ENCODE peak calls at places on chromosomes 11 and 22, in six cellular contexts. E, L, I, Z, H and W are unnamed samples.

GRCh38 chr22:38153821-38154562 is 27.6 kb downstream of the PLA2G6 start:
- DNase-seq in E (no peak), L (no peak), I (no peak), Z (no peak), H (no peak), W (no peak)

GRCh38 chr11:86369668-86370067 is 5.0 kb upstream of the CCDC81 start:
- DNase-seq in E (no peak), L (no peak), I (no peak), Z (no peak), H (no peak), W (no peak)

GRCh38 chr22:28034145-28034759 is 115.2 kb upstream of the PITPNB start:
- DNase-seq in E (no peak), L (no peak), I (no peak), Z (no peak), H (no peak), W (no peak)

GRCh38 chr22:39135092-39135896 is 17.2 kb downstream of the CBX7 start:
- DNase-seq in E (no peak), L (no peak), I (no peak), Z (peak; percentile 32), H (peak; percentile 42), W (no peak)

GRCh38 chr22:50314455-50315288 is 7.2 kb upstream of the PLXNB2 start:
- DNase-seq in E (peak; percentile 92), L (no peak), I (peak; percentile 54), Z (no peak), H (no peak), W (no peak)

GRCh38 chr11:74004694-74005615 is 3.9 kb downstream of the UCP3 start:
- DNase-seq in E (peak; percentile 16), L (no peak), I (peak; percentile 53), Z (no peak), H (no peak), W (no peak)

GRCh38 chr11:130573767-130574166 is 125.3 kb downstream of the ADAMTS15 start:
- DNase-seq in E (no peak), L (no peak), I (no peak), Z (no peak), H (no peak), W (no peak)

GRCh38 chr11:59943996-59944395 is 5.8 kb downstream of the OOSP1 start:
- DNase-seq in E (no peak), L (no peak), I (no peak), Z (no peak), H (no peak), W (no peak)

GRCh38 chr11:116224154-116224888 is 548.5 kb downstream of the BUD13 start:
- DNase-seq in E (peak; percentile 42), L (peak; percentile 5), I (peak; percentile 58), Z (peak; percentile 40), H (peak; percentile 43), W (peak; percentile 47)

GRCh38 chr11:131672191-131672590 is 301.8 kb downstream of the NTM start:
- DNase-seq in E (no peak), L (no peak), I (no peak), Z (no peak), H (no peak), W (no peak)

GRCh38 chr11:16124390-16124789 is 232.0 kb downstream of the SOX6 start:
- DNase-seq in E (no peak), L (no peak), I (no peak), Z (no peak), H (no peak), W (no peak)

GRCh38 chr11:105870521-105871113 is 151.4 kb downstream of the MSANTD4 start:
- DNase-seq in E (no peak), L (no peak), I (no peak), Z (no peak), H (no peak), W (no peak)

GRCh38 chr11:70928854-70929598 is 323.4 kb downstream of the SHANK2 start:
- DNase-seq in E (no peak), L (no peak), I (no peak), Z (no peak), H (no peak), W (no peak)

GRCh38 chr11:102428696-102429095 is 23.9 kb downstream of the TMEM123 start:
- DNase-seq in E (no peak), L (no peak), I (no peak), Z (no peak), H (no peak), W (no peak)

GRCh38 chr11:108115495-108116140 is 5.7 kb upstream of the ACAT1 start:
- DNase-seq in E (no peak), L (peak; percentile 75), I (peak; percentile 91), Z (peak; percentile 88), H (peak; percentile 91), W (no peak)

GRCh38 chr11:20158597-20159257 is 1.5 kb downstream of the DBX1 start:
- DNase-seq in E (no peak), L (no peak), I (peak; percentile 41), Z (peak; percentile 55), H (peak; percentile 76), W (no peak)

GRCh38 chr22:25747245-25747944 is 5.4 kb downstream of the MYO18B start:
- DNase-seq in E (no peak), L (peak; percentile 81), I (peak; percentile 74), Z (peak; percentile 97), H (peak; percentile 91), W (no peak)

GRCh38 chr11:73173755-73174494 is 31.8 kb upstream of the FCHSD2 start:
- DNase-seq in E (no peak), L (no peak), I (peak; percentile 56), Z (no peak), H (no peak), W (no peak)

GRCh38 chr11:80595011-80595410 is 1154.2 kb upstream of the TENM4 start:
- DNase-seq in E (no peak), L (no peak), I (no peak), Z (peak; percentile 79), H (peak; percentile 75), W (no peak)

GRCh38 chr11:9850224-9850895 is 186.5 kb downstream of the SWAP70 start:
- DNase-seq in E (no peak), L (no peak), I (no peak), Z (no peak), H (peak; percentile 45), W (no peak)

GRCh38 chr22:39583066-39583667 is 12.6 kb downstream of the CACNA1I start:
- DNase-seq in E (no peak), L (no peak), I (no peak), Z (no peak), H (no peak), W (no peak)

GRCh38 chr22:49951986-49952896 is 8.3 kb upstream of the PIM3 start:
- DNase-seq in E (no peak), L (no peak), I (no peak), Z (peak; percentile 75), H (peak; percentile 89), W (no peak)

GRCh38 chr11:77448269-77448668 is 25.6 kb downstream of the PAK1 start:
- DNase-seq in E (no peak), L (no peak), I (no peak), Z (no peak), H (no peak), W (no peak)

GRCh38 chr22:32794449-32795213 is 6.9 kb upstream of the TIMP3 start:
- DNase-seq in E (no peak), L (no peak), I (no peak), Z (no peak), H (no peak), W (no peak)
- TF ChIP-seq CTCF in E (peak; percentile 10), L (no peak), I (no peak), Z (peak; percentile 41), H (no peak), W (no peak)

GRCh38 chr11:35609656-35610055 is 8.6 kb upstream of the FJX1 start:
- DNase-seq in E (no peak), L (no peak), I (no peak), Z (no peak), H (no peak), W (no peak)

GRCh38 chr11:35602979-35603378 is 15.3 kb upstream of the FJX1 start:
- DNase-seq in E (no peak), L (no peak), I (no peak), Z (no peak), H (no peak), W (no peak)

GRCh38 chr11:35608502-35608901 is 9.8 kb upstream of the FJX1 start:
- DNase-seq in E (no peak), L (no peak), I (no peak), Z (no peak), H (no peak), W (no peak)

GRCh38 chr11:35602160-35602793 is 16.0 kb upstream of the FJX1 start:
- DNase-seq in E (no peak), L (no peak), I (no peak), Z (no peak), H (no peak), W (no peak)

GRCh38 chr11:35605691-35606090 is 12.6 kb upstream of the FJX1 start:
- DNase-seq in E (no peak), L (no peak), I (no peak), Z (no peak), H (peak; percentile 76), W (no peak)
- TF ChIP-seq CTCF in E (no peak), L (no peak), I (no peak), Z (no peak), H (no peak), W (no peak)

DNA sequence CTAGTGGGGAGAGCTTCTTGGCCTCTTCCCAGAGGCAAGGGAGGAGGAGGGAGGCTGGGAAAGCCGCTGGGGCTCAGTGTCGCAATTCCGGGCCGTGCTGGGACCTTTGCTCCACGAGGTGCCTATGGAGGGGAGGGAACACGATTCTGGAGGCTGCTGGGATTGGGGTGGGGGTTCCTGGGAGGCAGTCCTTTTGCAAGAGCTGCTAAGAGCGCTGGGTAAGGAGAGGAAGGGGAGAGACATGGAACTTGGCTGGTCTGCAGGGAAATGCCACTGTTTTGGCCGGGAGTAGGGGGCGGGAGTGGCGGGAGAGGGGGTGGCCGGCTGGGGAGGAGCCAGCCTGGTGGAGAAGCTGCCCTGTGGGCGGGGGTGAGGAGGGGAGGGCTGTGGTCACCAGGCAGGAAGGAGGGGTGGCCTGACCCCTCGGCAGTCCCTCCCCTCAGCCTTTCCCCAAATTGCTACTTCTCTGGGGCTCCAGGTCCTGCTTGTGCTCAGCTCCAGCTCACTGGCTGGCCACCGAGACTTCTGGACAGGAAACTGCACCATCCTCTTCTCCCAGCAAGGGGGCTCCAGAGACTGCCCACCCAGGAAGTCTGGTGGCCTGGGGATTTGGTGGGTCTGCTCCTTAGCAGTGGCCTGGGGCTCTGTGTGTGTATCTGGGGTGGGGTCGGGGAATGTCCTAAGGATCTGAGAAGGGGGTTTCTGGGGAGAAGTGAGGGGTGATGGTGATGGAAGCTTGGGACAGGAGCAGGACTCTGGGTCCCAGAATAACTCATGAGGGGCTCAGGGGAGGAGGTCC is at the start of gene NR1H3:
- DNase-seq in E (no peak), L (no peak), I (peak; percentile 79), Z (peak; percentile 40), H (peak; percentile 97), W (no peak)
- TF ChIP-seq CTCF in E (no peak), L (peak; percentile 70), I (peak; percentile 42), Z (peak; percentile 88), H (peak; percentile 73), W (peak; percentile 54)

GRCh38 chr11:82225930-82226329 is 507.7 kb downstream of the FAM181B start:
- DNase-seq in E (peak; percentile 9), L (no peak), I (no peak), Z (no peak), H (no peak), W (no peak)
- TF ChIP-seq CTCF in E (peak; percentile 42), L (no peak), I (no peak), Z (no peak), H (no peak), W (no peak)